ENCODE peak calls at places on chromosomes 4 and X, in seven cellular contexts. One of them, this sample, is unnamed.
A peak's percentile ranks its signal among the peaks of the same experiment; 100 is the strongest.

GRCh38 chr4:151670843-151671242 is 90.0 kb downstream of the GATB start:
- DNase-seq in stimulated activated CD8-positive, alpha-beta memory T cell treated with anti-CD3 and anti-CD28 coated beads, Interleukin-4, amount 100 ng/mL, for 1 hour: no peak
- DNase-seq in left ventricle myocardium inferior: no peak
- DNase-seq in GM10248: no peak
- DNase-seq in CD4-positive, alpha-beta T cell: no peak
- DNase-seq in cardiac fibroblast: no peak
- DNase-seq in AG09319: no peak
- DNase-seq in this sample: no peak

GRCh38 chrX:73562986-73563739 is at the start of gene CHIC1:
- DNase-seq in stimulated activated CD8-positive, alpha-beta memory T cell treated with anti-CD3 and anti-CD28 coated beads, Interleukin-4, amount 100 ng/mL, for 1 hour: peak; percentile 26
- DNase-seq in left ventricle myocardium inferior: peak; percentile 47
- DNase-seq in GM10248: peak; percentile 66
- DNase-seq in CD4-positive, alpha-beta T cell: peak; percentile 65
- DNase-seq in cardiac fibroblast: peak; percentile 66
- DNase-seq in AG09319: peak; percentile 24
- DNase-seq in this sample: peak; percentile 80

GRCh38 chr4:150164055-150164454 is 85.8 kb downstream of the DCLK2 start:
- DNase-seq in stimulated activated CD8-positive, alpha-beta memory T cell treated with anti-CD3 and anti-CD28 coated beads, Interleukin-4, amount 100 ng/mL, for 1 hour: no peak
- DNase-seq in left ventricle myocardium inferior: peak; percentile 63
- DNase-seq in GM10248: no peak
- DNase-seq in CD4-positive, alpha-beta T cell: no peak
- DNase-seq in cardiac fibroblast: no peak
- DNase-seq in AG09319: peak; percentile 52
- DNase-seq in this sample: no peak

GRCh38 chrX:52349681-52350080 is 19.1 kb upstream of the XAGE2 start:
- DNase-seq in stimulated activated CD8-positive, alpha-beta memory T cell treated with anti-CD3 and anti-CD28 coated beads, Interleukin-4, amount 100 ng/mL, for 1 hour: no peak
- DNase-seq in left ventricle myocardium inferior: no peak
- DNase-seq in GM10248: no peak
- DNase-seq in CD4-positive, alpha-beta T cell: no peak
- DNase-seq in cardiac fibroblast: no peak
- DNase-seq in AG09319: no peak
- DNase-seq in this sample: no peak

GRCh38 chr4:165131247-165131832 is 18.7 kb upstream of the TMEM192 start:
- DNase-seq in stimulated activated CD8-positive, alpha-beta memory T cell treated with anti-CD3 and anti-CD28 coated beads, Interleukin-4, amount 100 ng/mL, for 1 hour: peak; percentile 50
- DNase-seq in left ventricle myocardium inferior: no peak
- DNase-seq in GM10248: peak; percentile 55
- DNase-seq in CD4-positive, alpha-beta T cell: peak; percentile 54
- DNase-seq in cardiac fibroblast: peak; percentile 73
- DNase-seq in AG09319: peak; percentile 19
- DNase-seq in this sample: no peak

GRCh38 chr4:159197260-159197884 is 94.5 kb downstream of the RAPGEF2 start:
- DNase-seq in stimulated activated CD8-positive, alpha-beta memory T cell treated with anti-CD3 and anti-CD28 coated beads, Interleukin-4, amount 100 ng/mL, for 1 hour: no peak
- DNase-seq in left ventricle myocardium inferior: no peak
- DNase-seq in GM10248: no peak
- DNase-seq in CD4-positive, alpha-beta T cell: no peak
- DNase-seq in cardiac fibroblast: no peak
- DNase-seq in AG09319: no peak
- DNase-seq in this sample: no peak

GRCh38 chrX:137212078-137212632 is 178.4 kb upstream of the GPR101 start:
- DNase-seq in stimulated activated CD8-positive, alpha-beta memory T cell treated with anti-CD3 and anti-CD28 coated beads, Interleukin-4, amount 100 ng/mL, for 1 hour: no peak
- DNase-seq in left ventricle myocardium inferior: no peak
- DNase-seq in GM10248: no peak
- DNase-seq in CD4-positive, alpha-beta T cell: no peak
- DNase-seq in cardiac fibroblast: no peak
- DNase-seq in AG09319: no peak
- DNase-seq in this sample: no peak

GRCh38 chrX:135170877-135171519 is at the start of gene CT55:
- DNase-seq in stimulated activated CD8-positive, alpha-beta memory T cell treated with anti-CD3 and anti-CD28 coated beads, Interleukin-4, amount 100 ng/mL, for 1 hour: no peak
- DNase-seq in left ventricle myocardium inferior: no peak
- DNase-seq in GM10248: no peak
- DNase-seq in CD4-positive, alpha-beta T cell: no peak
- DNase-seq in cardiac fibroblast: no peak
- DNase-seq in AG09319: no peak
- DNase-seq in this sample: no peak

GRCh38 chrX:30814978-30815377 is 74.1 kb downstream of the TAB3 start:
- DNase-seq in stimulated activated CD8-positive, alpha-beta memory T cell treated with anti-CD3 and anti-CD28 coated beads, Interleukin-4, amount 100 ng/mL, for 1 hour: no peak
- DNase-seq in left ventricle myocardium inferior: no peak
- DNase-seq in GM10248: no peak
- DNase-seq in CD4-positive, alpha-beta T cell: no peak
- DNase-seq in cardiac fibroblast: no peak
- DNase-seq in AG09319: no peak
- DNase-seq in this sample: no peak

GRCh38 chr4:163048447-163048846 is 118.2 kb downstream of the NAF1 start:
- DNase-seq in stimulated activated CD8-positive, alpha-beta memory T cell treated with anti-CD3 and anti-CD28 coated beads, Interleukin-4, amount 100 ng/mL, for 1 hour: no peak
- DNase-seq in left ventricle myocardium inferior: no peak
- DNase-seq in GM10248: peak; percentile 32
- DNase-seq in CD4-positive, alpha-beta T cell: no peak
- DNase-seq in cardiac fibroblast: peak; percentile 58
- DNase-seq in AG09319: no peak
- DNase-seq in this sample: no peak

GRCh38 chr4:94757192-94758140 is at the start of gene BMPR1B:
- DNase-seq in stimulated activated CD8-positive, alpha-beta memory T cell treated with anti-CD3 and anti-CD28 coated beads, Interleukin-4, amount 100 ng/mL, for 1 hour: no peak
- DNase-seq in left ventricle myocardium inferior: no peak
- DNase-seq in GM10248: peak; percentile 13
- DNase-seq in CD4-positive, alpha-beta T cell: no peak
- DNase-seq in cardiac fibroblast: peak; percentile 69
- DNase-seq in AG09319: no peak
- DNase-seq in this sample: no peak

GRCh38 chr4:24850669-24851068 is 55.3 kb downstream of the SOD3 start:
- DNase-seq in stimulated activated CD8-positive, alpha-beta memory T cell treated with anti-CD3 and anti-CD28 coated beads, Interleukin-4, amount 100 ng/mL, for 1 hour: no peak
- DNase-seq in left ventricle myocardium inferior: no peak
- DNase-seq in GM10248: no peak
- DNase-seq in CD4-positive, alpha-beta T cell: no peak
- DNase-seq in cardiac fibroblast: peak; percentile 86
- DNase-seq in AG09319: peak; percentile 71
- DNase-seq in this sample: no peak

GRCh38 chrX:68440940-68441339 is 7.6 kb upstream of the OPHN1 start:
- DNase-seq in stimulated activated CD8-positive, alpha-beta memory T cell treated with anti-CD3 and anti-CD28 coated beads, Interleukin-4, amount 100 ng/mL, for 1 hour: no peak
- DNase-seq in left ventricle myocardium inferior: peak; percentile 56
- DNase-seq in GM10248: no peak
- DNase-seq in CD4-positive, alpha-beta T cell: no peak
- DNase-seq in cardiac fibroblast: peak; percentile 60
- DNase-seq in AG09319: peak; percentile 19
- DNase-seq in this sample: no peak

GRCh38 chr4:79210636-79211049 is 115.2 kb downstream of the NAA11 start:
- DNase-seq in stimulated activated CD8-positive, alpha-beta memory T cell treated with anti-CD3 and anti-CD28 coated beads, Interleukin-4, amount 100 ng/mL, for 1 hour: no peak
- DNase-seq in left ventricle myocardium inferior: no peak
- DNase-seq in GM10248: no peak
- DNase-seq in CD4-positive, alpha-beta T cell: no peak
- DNase-seq in cardiac fibroblast: no peak
- DNase-seq in AG09319: no peak
- DNase-seq in this sample: no peak

GRCh38 chr4:84691170-84691691 is 108.3 kb downstream of the CDS1 start:
- DNase-seq in stimulated activated CD8-positive, alpha-beta memory T cell treated with anti-CD3 and anti-CD28 coated beads, Interleukin-4, amount 100 ng/mL, for 1 hour: no peak
- DNase-seq in left ventricle myocardium inferior: no peak
- DNase-seq in GM10248: no peak
- DNase-seq in CD4-positive, alpha-beta T cell: no peak
- DNase-seq in cardiac fibroblast: peak; percentile 96
- DNase-seq in AG09319: peak; percentile 61
- DNase-seq in this sample: no peak

GRCh38 chr4:57043304-57044251 is 64.9 kb downstream of the POLR2B start:
- DNase-seq in stimulated activated CD8-positive, alpha-beta memory T cell treated with anti-CD3 and anti-CD28 coated beads, Interleukin-4, amount 100 ng/mL, for 1 hour: no peak
- DNase-seq in left ventricle myocardium inferior: no peak
- DNase-seq in GM10248: no peak
- DNase-seq in CD4-positive, alpha-beta T cell: no peak
- DNase-seq in cardiac fibroblast: peak; percentile 81
- DNase-seq in AG09319: peak; percentile 47
- DNase-seq in this sample: no peak

GRCh38 chr4:185740471-185740873 is 71.5 kb downstream of the SORBS2 start:
- DNase-seq in stimulated activated CD8-positive, alpha-beta memory T cell treated with anti-CD3 and anti-CD28 coated beads, Interleukin-4, amount 100 ng/mL, for 1 hour: no peak
- DNase-seq in left ventricle myocardium inferior: no peak
- DNase-seq in GM10248: no peak
- DNase-seq in CD4-positive, alpha-beta T cell: no peak
- DNase-seq in cardiac fibroblast: peak; percentile 27
- DNase-seq in AG09319: no peak
- DNase-seq in this sample: no peak

GRCh38 chrX:11406109-11406755 is 113.0 kb downstream of the AMELX start:
- DNase-seq in stimulated activated CD8-positive, alpha-beta memory T cell treated with anti-CD3 and anti-CD28 coated beads, Interleukin-4, amount 100 ng/mL, for 1 hour: no peak
- DNase-seq in left ventricle myocardium inferior: no peak
- DNase-seq in GM10248: no peak
- DNase-seq in CD4-positive, alpha-beta T cell: no peak
- DNase-seq in cardiac fibroblast: no peak
- DNase-seq in AG09319: no peak
- DNase-seq in this sample: no peak

GRCh38 chr4:10273030-10273429 is 156.4 kb upstream of the WDR1 start:
- DNase-seq in stimulated activated CD8-positive, alpha-beta memory T cell treated with anti-CD3 and anti-CD28 coated beads, Interleukin-4, amount 100 ng/mL, for 1 hour: no peak
- DNase-seq in left ventricle myocardium inferior: no peak
- DNase-seq in GM10248: no peak
- DNase-seq in CD4-positive, alpha-beta T cell: no peak
- DNase-seq in cardiac fibroblast: peak; percentile 65
- DNase-seq in AG09319: peak; percentile 8
- DNase-seq in this sample: no peak

GRCh38 chrX:20016618-20016945 is 25.7 kb upstream of the BCLAF3 start:
- DNase-seq in stimulated activated CD8-positive, alpha-beta memory T cell treated with anti-CD3 and anti-CD28 coated beads, Interleukin-4, amount 100 ng/mL, for 1 hour: no peak
- DNase-seq in left ventricle myocardium inferior: no peak
- DNase-seq in GM10248: no peak
- DNase-seq in CD4-positive, alpha-beta T cell: no peak
- DNase-seq in cardiac fibroblast: no peak
- DNase-seq in AG09319: no peak
- DNase-seq in this sample: no peak

GRCh38 chrX:40240844-40241243 is 143.1 kb upstream of the BCOR start:
- DNase-seq in stimulated activated CD8-positive, alpha-beta memory T cell treated with anti-CD3 and anti-CD28 coated beads, Interleukin-4, amount 100 ng/mL, for 1 hour: no peak
- DNase-seq in left ventricle myocardium inferior: no peak
- DNase-seq in GM10248: no peak
- DNase-seq in CD4-positive, alpha-beta T cell: no peak
- DNase-seq in cardiac fibroblast: no peak
- DNase-seq in AG09319: no peak
- DNase-seq in this sample: no peak

GRCh38 chrX:150352581-150352980 is 10.5 kb upstream of the MAMLD1 start:
- DNase-seq in stimulated activated CD8-positive, alpha-beta memory T cell treated with anti-CD3 and anti-CD28 coated beads, Interleukin-4, amount 100 ng/mL, for 1 hour: no peak
- DNase-seq in left ventricle myocardium inferior: no peak
- DNase-seq in GM10248: no peak
- DNase-seq in CD4-positive, alpha-beta T cell: no peak
- DNase-seq in cardiac fibroblast: peak; percentile 48
- DNase-seq in AG09319: no peak
- DNase-seq in this sample: no peak

GRCh38 chr4:145602129-145602760 is 16.9 kb upstream of the MMAA start:
- DNase-seq in stimulated activated CD8-positive, alpha-beta memory T cell treated with anti-CD3 and anti-CD28 coated beads, Interleukin-4, amount 100 ng/mL, for 1 hour: no peak
- DNase-seq in left ventricle myocardium inferior: no peak
- DNase-seq in GM10248: no peak
- DNase-seq in CD4-positive, alpha-beta T cell: no peak
- DNase-seq in cardiac fibroblast: no peak
- DNase-seq in AG09319: no peak
- DNase-seq in this sample: no peak

GRCh38 chrX:110743679-110744340 is 51.8 kb downstream of the CHRDL1 start:
- DNase-seq in stimulated activated CD8-positive, alpha-beta memory T cell treated with anti-CD3 and anti-CD28 coated beads, Interleukin-4, amount 100 ng/mL, for 1 hour: no peak
- DNase-seq in left ventricle myocardium inferior: no peak
- DNase-seq in GM10248: no peak
- DNase-seq in CD4-positive, alpha-beta T cell: no peak
- DNase-seq in cardiac fibroblast: no peak
- DNase-seq in AG09319: no peak
- DNase-seq in this sample: no peak

GRCh38 chr4:89324671-89325070 is 17.1 kb upstream of the GPRIN3 start:
- DNase-seq in stimulated activated CD8-positive, alpha-beta memory T cell treated with anti-CD3 and anti-CD28 coated beads, Interleukin-4, amount 100 ng/mL, for 1 hour: no peak
- DNase-seq in left ventricle myocardium inferior: no peak
- DNase-seq in GM10248: peak; percentile 34
- DNase-seq in CD4-positive, alpha-beta T cell: no peak
- DNase-seq in cardiac fibroblast: peak; percentile 82
- DNase-seq in AG09319: no peak
- DNase-seq in this sample: no peak

GRCh38 chr4:34250562-34250961 is 1993.8 kb downstream of the ARAP2 start:
- DNase-seq in stimulated activated CD8-positive, alpha-beta memory T cell treated with anti-CD3 and anti-CD28 coated beads, Interleukin-4, amount 100 ng/mL, for 1 hour: no peak
- DNase-seq in left ventricle myocardium inferior: no peak
- DNase-seq in GM10248: no peak
- DNase-seq in CD4-positive, alpha-beta T cell: no peak
- DNase-seq in cardiac fibroblast: peak; percentile 90
- DNase-seq in AG09319: no peak
- DNase-seq in this sample: no peak

GRCh38 chrX:68415289-68415688 is 18.0 kb downstream of the OPHN1 start:
- DNase-seq in stimulated activated CD8-positive, alpha-beta memory T cell treated with anti-CD3 and anti-CD28 coated beads, Interleukin-4, amount 100 ng/mL, for 1 hour: no peak
- DNase-seq in left ventricle myocardium inferior: peak; percentile 46
- DNase-seq in GM10248: no peak
- DNase-seq in CD4-positive, alpha-beta T cell: no peak
- DNase-seq in cardiac fibroblast: peak; percentile 59
- DNase-seq in AG09319: peak; percentile 37
- DNase-seq in this sample: no peak

GRCh38 chrX:50606300-50606950 is 135.8 kb upstream of the DGKK start:
- DNase-seq in stimulated activated CD8-positive, alpha-beta memory T cell treated with anti-CD3 and anti-CD28 coated beads, Interleukin-4, amount 100 ng/mL, for 1 hour: no peak
- DNase-seq in left ventricle myocardium inferior: no peak
- DNase-seq in GM10248: no peak
- DNase-seq in CD4-positive, alpha-beta T cell: no peak
- DNase-seq in cardiac fibroblast: no peak
- DNase-seq in AG09319: no peak
- DNase-seq in this sample: no peak

GRCh38 chr4:40881851-40882250 is 132.1 kb downstream of the NSUN7 start:
- DNase-seq in stimulated activated CD8-positive, alpha-beta memory T cell treated with anti-CD3 and anti-CD28 coated beads, Interleukin-4, amount 100 ng/mL, for 1 hour: no peak
- DNase-seq in left ventricle myocardium inferior: no peak
- DNase-seq in GM10248: no peak
- DNase-seq in CD4-positive, alpha-beta T cell: no peak
- DNase-seq in cardiac fibroblast: no peak
- DNase-seq in AG09319: no peak
- DNase-seq in this sample: no peak

GRCh38 chr4:7359302-7360063 is 75.2 kb downstream of the PSAPL1 start:
- DNase-seq in stimulated activated CD8-positive, alpha-beta memory T cell treated with anti-CD3 and anti-CD28 coated beads, Interleukin-4, amount 100 ng/mL, for 1 hour: no peak
- DNase-seq in left ventricle myocardium inferior: no peak
- DNase-seq in GM10248: no peak
- DNase-seq in CD4-positive, alpha-beta T cell: no peak
- DNase-seq in cardiac fibroblast: no peak
- DNase-seq in AG09319: no peak
- DNase-seq in this sample: peak; percentile 73

GRCh38 chrX:143296521-143296920 is 220.8 kb downstream of the SPANXN3 start:
- DNase-seq in stimulated activated CD8-positive, alpha-beta memory T cell treated with anti-CD3 and anti-CD28 coated beads, Interleukin-4, amount 100 ng/mL, for 1 hour: no peak
- DNase-seq in left ventricle myocardium inferior: no peak
- DNase-seq in GM10248: no peak
- DNase-seq in CD4-positive, alpha-beta T cell: no peak
- DNase-seq in cardiac fibroblast: no peak
- DNase-seq in AG09319: no peak
- DNase-seq in this sample: no peak

GRCh38 chrX:130716822-130717405 is 186.1 kb downstream of the ENOX2 start:
- DNase-seq in stimulated activated CD8-positive, alpha-beta memory T cell treated with anti-CD3 and anti-CD28 coated beads, Interleukin-4, amount 100 ng/mL, for 1 hour: no peak
- DNase-seq in left ventricle myocardium inferior: no peak
- DNase-seq in GM10248: no peak
- DNase-seq in CD4-positive, alpha-beta T cell: no peak
- DNase-seq in cardiac fibroblast: no peak
- DNase-seq in AG09319: no peak
- DNase-seq in this sample: no peak

GRCh38 chr4:78592104-78592783 is 40.7 kb downstream of the ANXA3 start:
- DNase-seq in stimulated activated CD8-positive, alpha-beta memory T cell treated with anti-CD3 and anti-CD28 coated beads, Interleukin-4, amount 100 ng/mL, for 1 hour: no peak
- DNase-seq in left ventricle myocardium inferior: no peak
- DNase-seq in GM10248: no peak
- DNase-seq in CD4-positive, alpha-beta T cell: no peak
- DNase-seq in cardiac fibroblast: no peak
- DNase-seq in AG09319: no peak
- DNase-seq in this sample: no peak

GRCh38 chr4:161714022-161714751 is 449.6 kb downstream of the FSTL5 start:
- DNase-seq in stimulated activated CD8-positive, alpha-beta memory T cell treated with anti-CD3 and anti-CD28 coated beads, Interleukin-4, amount 100 ng/mL, for 1 hour: no peak
- DNase-seq in left ventricle myocardium inferior: no peak
- DNase-seq in GM10248: no peak
- DNase-seq in CD4-positive, alpha-beta T cell: no peak
- DNase-seq in cardiac fibroblast: peak; percentile 2
- DNase-seq in AG09319: peak; percentile 3
- DNase-seq in this sample: no peak

GRCh38 chr4:162510115-162510514 is 346.3 kb upstream of the FSTL5 start:
- DNase-seq in stimulated activated CD8-positive, alpha-beta memory T cell treated with anti-CD3 and anti-CD28 coated beads, Interleukin-4, amount 100 ng/mL, for 1 hour: no peak
- DNase-seq in left ventricle myocardium inferior: no peak
- DNase-seq in GM10248: no peak
- DNase-seq in CD4-positive, alpha-beta T cell: no peak
- DNase-seq in cardiac fibroblast: no peak
- DNase-seq in AG09319: no peak
- DNase-seq in this sample: no peak

GRCh38 chrX:154082396-154083133 is 15.0 kb downstream of the MECP2 start:
- DNase-seq in stimulated activated CD8-positive, alpha-beta memory T cell treated with anti-CD3 and anti-CD28 coated beads, Interleukin-4, amount 100 ng/mL, for 1 hour: no peak
- DNase-seq in left ventricle myocardium inferior: no peak
- DNase-seq in GM10248: no peak
- DNase-seq in CD4-positive, alpha-beta T cell: no peak
- DNase-seq in cardiac fibroblast: peak; percentile 68
- DNase-seq in AG09319: no peak
- DNase-seq in this sample: no peak

GRCh38 chr4:22686156-22686555 is 6.6 kb upstream of the GBA3 start:
- DNase-seq in stimulated activated CD8-positive, alpha-beta memory T cell treated with anti-CD3 and anti-CD28 coated beads, Interleukin-4, amount 100 ng/mL, for 1 hour: no peak
- DNase-seq in left ventricle myocardium inferior: no peak
- DNase-seq in GM10248: no peak
- DNase-seq in CD4-positive, alpha-beta T cell: no peak
- DNase-seq in cardiac fibroblast: no peak
- DNase-seq in AG09319: no peak
- DNase-seq in this sample: no peak